ENCODE peak calls at places on chromosome 11, in four cellular contexts. X is HepG2, C is GM12878, K is K562. E is an unnamed sample.
A peak's percentile ranks its signal among the peaks of the same experiment; 100 is the strongest.

GRCh38 chr11:115398333-115398732 is 105.9 kb downstream of the CADM1 start:
- DNase-seq in X (no peak), C (no peak), K (no peak), E (no peak)

GRCh38 chr11:19276859-19277808 is 36.4 kb upstream of the E2F8 start:
- DNase-seq in X (peak; percentile 28), C (no peak), K (no peak), E (no peak)

GRCh38 chr11:93082900-93083299 is 113.4 kb downstream of the MTNR1B start:
- DNase-seq in X (no peak), C (no peak), K (no peak), E (no peak)

GRCh38 chr11:1839924-1840779 is 1.4 kb downstream of the TNNI2 start:
- DNase-seq in X (no peak), C (no peak), K (no peak), E (no peak)

GRCh38 chr11:120706257-120706656 is 194.7 kb downstream of the GRIK4 start:
- DNase-seq in X (no peak), C (no peak), K (no peak), E (no peak)

GRCh38 chr11:96306933-96307747 is 35.9 kb downstream of the MAML2 start:
- DNase-seq in X (peak; percentile 81), C (no peak), K (peak; percentile 25), E (peak; percentile 87)

GRCh38 chr11:67307545-67308001 is 4.2 kb downstream of the SSH3 start:
- DNase-seq in X (no peak), C (no peak), K (no peak), E (no peak)

GRCh38 chr11:34994859-34995258 is 78.4 kb downstream of the PDHX start:
- DNase-seq in X (no peak), C (no peak), K (no peak), E (no peak)

GRCh38 chr11:126438272-126438671 is 82.8 kb downstream of the ST3GAL4 start:
- DNase-seq in X (no peak), C (no peak), K (no peak), E (no peak)

GRCh38 chr11:61911124-61911700 is 6.2 kb downstream of the RAB3IL1 start:
- DNase-seq in X (no peak), C (no peak), K (no peak), E (no peak)

GRCh38 chr11:68843052-68843561 is 1.4 kb upstream of the CPT1A start:
- DNase-seq in X (no peak), C (no peak), K (no peak), E (no peak)

GRCh38 chr11:58058276-58059010 is 27.7 kb downstream of the OR6Q1 start:
- DNase-seq in X (no peak), C (no peak), K (no peak), E (no peak)

GRCh38 chr11:33110083-33110482 is 51.2 kb downstream of the CSTF3 start:
- DNase-seq in X (no peak), C (no peak), K (no peak), E (no peak)

GRCh38 chr11:33103836-33104235 is 57.4 kb downstream of the CSTF3 start:
- DNase-seq in X (no peak), C (no peak), K (no peak), E (no peak)

GRCh38 chr11:33109242-33109641 is 52.0 kb downstream of the CSTF3 start:
- DNase-seq in X (no peak), C (no peak), K (no peak), E (no peak)
- TF ChIP-seq BHLHE40 in X (no peak), C (no peak), K (no peak), E (no peak)

DNA sequence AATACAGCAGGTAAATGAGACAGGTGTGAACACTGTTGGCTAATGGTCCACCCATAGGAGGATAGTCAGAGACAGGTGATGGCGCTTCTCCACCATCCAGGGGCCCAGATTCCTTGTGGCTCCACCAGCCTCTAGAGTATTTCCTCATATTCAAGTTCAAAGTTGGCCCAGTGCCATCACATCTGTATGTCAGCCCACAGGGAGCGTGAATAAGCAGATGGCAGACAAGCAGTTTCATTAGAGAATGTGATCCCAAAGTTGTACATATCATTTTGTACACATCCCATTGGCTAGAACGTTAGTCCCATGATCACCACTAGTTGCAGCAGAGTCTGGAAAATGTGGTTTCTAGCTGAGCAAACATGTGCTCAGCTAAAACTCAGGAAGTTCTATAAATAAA is 11.0 kb upstream of the CWF19L2 start:
- DNase-seq in X (no peak), C (no peak), K (peak; percentile 18), E (no peak)
- TF ChIP-seq SP1 in X (no peak), C (no peak), K (no peak), E (no peak)

DNA sequence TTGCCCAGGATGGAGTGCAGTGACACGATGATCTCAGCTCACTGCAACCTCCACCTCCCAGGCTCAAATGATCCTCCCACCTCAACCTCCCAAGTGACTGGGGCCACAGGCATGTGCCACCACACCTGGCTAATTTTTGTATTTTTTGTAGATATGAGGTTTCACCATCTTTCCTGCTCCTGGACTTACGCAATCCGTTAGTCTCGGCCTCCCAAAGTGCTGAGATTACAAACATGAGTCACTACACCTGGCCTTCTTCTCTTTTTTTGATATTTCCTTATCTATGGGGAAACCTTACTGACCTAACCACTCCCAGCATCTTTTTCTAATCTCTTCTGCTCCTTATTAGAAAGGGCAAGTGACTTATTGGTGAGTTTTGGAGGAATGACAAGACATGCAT is 121.7 kb upstream of the CHORDC1 start:
- DNase-seq in X (no peak), C (no peak), K (no peak), E (no peak)
- TF ChIP-seq FOXK2 in X (no peak), C (no peak), K (no peak), E (no peak)

DNA sequence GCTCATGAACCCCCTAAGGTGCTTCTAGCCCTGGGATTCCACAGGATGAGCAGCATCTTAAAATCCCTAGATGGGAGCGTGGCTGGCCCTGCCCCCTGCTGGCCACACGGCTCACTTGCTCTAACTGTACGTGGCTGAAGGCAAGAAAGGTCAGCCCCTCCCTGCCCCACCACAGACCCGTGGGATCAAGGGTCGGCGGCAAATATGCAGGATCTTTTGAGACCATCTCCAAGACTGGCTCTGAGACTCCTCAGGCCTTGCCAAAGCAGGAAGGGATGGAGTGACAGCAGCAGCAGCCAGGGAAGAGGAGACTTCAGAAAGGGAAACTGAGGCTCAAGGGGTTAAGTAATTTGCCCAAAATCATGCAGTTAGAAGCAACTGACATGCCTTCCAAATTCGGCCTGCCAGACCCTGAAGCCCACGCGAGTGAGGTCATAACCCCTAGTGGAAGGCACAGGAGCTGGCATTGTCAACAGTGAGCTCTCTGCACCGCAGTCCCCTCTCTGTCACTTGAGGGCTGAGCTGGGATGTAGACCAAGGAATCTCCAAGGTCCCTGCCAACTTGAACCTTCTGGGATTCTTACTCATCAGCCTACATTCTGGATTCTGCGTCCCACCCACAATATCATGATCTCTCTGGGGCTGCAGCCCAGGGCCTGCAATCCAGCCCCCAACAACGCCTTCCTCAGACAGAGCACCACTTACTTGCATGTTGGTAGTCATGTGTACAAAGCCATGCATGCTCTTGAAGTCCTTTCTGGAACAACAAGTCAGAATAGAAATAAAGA is 31.4 kb downstream of the CREB3L1 start:
- DNase-seq in X (peak; percentile 39), C (no peak), K (peak; percentile 86), E (peak; percentile 76)
- TF ChIP-seq BHLHE40 in X (no peak), C (no peak), K (no peak), E (no peak)

GRCh38 chr11:72306186-72306585 is 62.2 kb upstream of the PHOX2A start:
- DNase-seq in X (no peak), C (no peak), K (no peak), E (no peak)

GRCh38 chr11:72305077-72305476 is 61.1 kb upstream of the PHOX2A start:
- DNase-seq in X (no peak), C (no peak), K (no peak), E (no peak)

GRCh38 chr11:72309074-72309598 is 65.2 kb upstream of the PHOX2A start:
- DNase-seq in X (no peak), C (no peak), K (no peak), E (no peak)

GRCh38 chr11:72307439-72307838 is 63.5 kb upstream of the PHOX2A start:
- DNase-seq in X (no peak), C (no peak), K (no peak), E (no peak)

DNA sequence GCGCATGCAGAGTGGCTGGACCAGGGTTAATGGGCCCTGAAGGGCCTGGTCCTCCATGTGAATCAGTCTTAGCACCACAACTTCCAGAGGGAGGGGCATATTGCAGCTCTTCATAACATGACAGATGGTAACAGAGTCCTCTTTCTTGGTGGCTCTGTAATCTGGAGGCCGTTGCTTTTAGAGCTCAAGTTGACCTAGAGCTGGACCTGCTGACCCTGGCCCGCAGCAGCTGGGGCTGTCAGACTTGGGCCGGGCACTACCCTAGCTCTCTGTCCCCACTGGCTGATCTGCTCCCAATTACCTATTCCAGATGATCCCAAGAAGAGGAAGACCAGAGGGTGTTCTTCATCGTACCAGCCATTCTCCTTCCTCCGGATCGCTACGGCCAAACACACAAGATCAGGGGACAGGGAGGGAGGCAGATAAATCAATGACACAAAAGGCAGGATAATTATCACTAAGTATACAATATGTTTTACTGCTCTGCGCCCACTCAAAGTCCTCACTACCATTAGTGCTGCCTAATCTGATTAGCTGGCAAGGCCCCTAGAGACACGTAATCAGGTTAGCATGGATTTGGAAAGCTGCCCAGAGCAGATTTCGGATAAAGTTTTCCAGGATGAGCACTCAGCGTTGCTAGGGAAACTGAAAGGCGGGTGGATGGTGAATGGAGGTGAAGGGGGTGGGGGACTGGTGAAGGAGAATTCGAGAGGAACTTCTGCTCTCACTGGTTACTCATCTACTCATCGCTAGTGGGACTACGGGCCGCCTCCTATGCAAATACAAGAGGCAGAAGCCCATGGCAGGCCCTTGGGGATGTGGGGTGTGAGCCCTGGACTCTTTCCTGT is 64.5 kb upstream of the PHOX2A start:
- DNase-seq in X (no peak), C (no peak), K (peak; percentile 49), E (peak; percentile 66)
- TF ChIP-seq SP1 in X (no peak), C (no peak), K (no peak), E (no peak)